ENCODE peak calls at places on chromosomes 6 and 20, in ten cellular contexts. N, M, O, B, Q, J, T, D, C and P are unnamed samples.

GRCh38 chr6:10528170-10528981 is 7.2 kb downstream of the GCNT2 start:
- DNase-seq in N (no peak), M (no peak), O (peak), B (no peak), Q (no peak), J (peak), T (peak), D (peak), C (peak), P (no peak)

GRCh38 chr6:99282479-99283062 is 66.9 kb downstream of the FAXC start:
- DNase-seq in N (no peak), M (peak), O (no peak), B (peak), Q (no peak), J (no peak), T (peak), D (peak), C (no peak), P (peak)

GRCh38 chr6:168053086-168053956 is 25.7 kb downstream of the FRMD1 start:
- DNase-seq in N (no peak), M (no peak), O (no peak), B (no peak), Q (no peak), J (no peak), T (no peak), D (no peak), C (no peak), P (no peak)

GRCh38 chr6:134031696-134032255 is 20.6 kb downstream of the SLC2A12 start:
- DNase-seq in N (no peak), M (no peak), O (no peak), B (peak), Q (no peak), J (no peak), T (peak), D (no peak), C (no peak), P (no peak)

GRCh38 chr6:95197590-95197989 is 379.7 kb upstream of the MANEA start:
- DNase-seq in N (no peak), M (no peak), O (no peak), B (no peak), Q (no peak), J (no peak), T (no peak), D (no peak), C (no peak), P (no peak)

GRCh38 chr20:50517817-50518154 is 7.6 kb downstream of the PTPN1 start:
- DNase-seq in N (no peak), M (no peak), O (no peak), B (no peak), Q (no peak), J (no peak), T (no peak), D (no peak), C (peak), P (no peak)

GRCh38 chr6:15682965-15683822 is 20.4 kb upstream of the DTNBP1 start:
- DNase-seq in N (no peak), M (no peak), O (no peak), B (no peak), Q (no peak), J (no peak), T (no peak), D (no peak), C (no peak), P (no peak)

GRCh38 chr20:237479-237878 is 10.4 kb downstream of the DEFB129 start:
- DNase-seq in N (peak), M (no peak), O (no peak), B (no peak), Q (no peak), J (peak), T (no peak), D (no peak), C (peak), P (peak)

GRCh38 chr6:119390276-119390793 is 40.8 kb upstream of the MAN1A1 start:
- DNase-seq in N (no peak), M (no peak), O (no peak), B (peak), Q (no peak), J (no peak), T (no peak), D (no peak), C (no peak), P (peak)

GRCh38 chr6:108250240-108250866 is 10.5 kb downstream of the SNX3 start:
- DNase-seq in N (no peak), M (peak), O (no peak), B (no peak), Q (no peak), J (no peak), T (peak), D (no peak), C (no peak), P (no peak)

GRCh38 chr6:44102527-44102926 is 24.7 kb downstream of the MRPL14 start:
- DNase-seq in N (no peak), M (no peak), O (no peak), B (no peak), Q (no peak), J (no peak), T (peak), D (no peak), C (no peak), P (no peak)

GRCh38 chr20:40493071-40493470 is 196.0 kb downstream of the MAFB start:
- DNase-seq in N (no peak), M (no peak), O (peak), B (peak), Q (peak), J (peak), T (peak), D (no peak), C (no peak), P (peak)

GRCh38 chr20:15857131-15857784 is 716.0 kb downstream of the KIF16B start:
- DNase-seq in N (no peak), M (no peak), O (no peak), B (no peak), Q (no peak), J (no peak), T (no peak), D (no peak), C (no peak), P (no peak)

GRCh38 chr6:122749451-122750050 is 30.0 kb upstream of the FABP7 start:
- DNase-seq in N (no peak), M (no peak), O (no peak), B (peak), Q (no peak), J (no peak), T (no peak), D (peak), C (no peak), P (no peak)

GRCh38 chr6:119133400-119133799 is 54.9 kb upstream of the FAM184A start:
- DNase-seq in N (no peak), M (no peak), O (peak), B (no peak), Q (no peak), J (no peak), T (no peak), D (no peak), C (no peak), P (no peak)

GRCh38 chr6:134882426-134883038 is 67.4 kb downstream of the ALDH8A1 start:
- DNase-seq in N (peak), M (peak), O (peak), B (peak), Q (peak), J (peak), T (peak), D (peak), C (peak), P (peak)

GRCh38 chr20:4040283-4041179 is 25.2 kb upstream of the RNF24 start:
- DNase-seq in N (no peak), M (no peak), O (no peak), B (peak), Q (no peak), J (no peak), T (peak), D (peak), C (no peak), P (no peak)

GRCh38 chr20:55251170-55251569 is 754.1 kb downstream of the CBLN4 start:
- DNase-seq in N (no peak), M (no peak), O (no peak), B (no peak), Q (no peak), J (no peak), T (no peak), D (no peak), C (no peak), P (no peak)

GRCh38 chr6:165922309-165922794 is 245.3 kb downstream of the TBXT start:
- DNase-seq in N (no peak), M (no peak), O (no peak), B (no peak), Q (no peak), J (no peak), T (peak), D (no peak), C (no peak), P (peak)

GRCh38 chr6:12608016-12608860 is 108.3 kb upstream of the PHACTR1 start:
- DNase-seq in N (no peak), M (no peak), O (no peak), B (peak), Q (no peak), J (no peak), T (peak), D (no peak), C (no peak), P (peak)

GRCh38 chr6:137571854-137572253 is 77.7 kb upstream of the OLIG3 start:
- DNase-seq in N (peak), M (peak), O (no peak), B (peak), Q (peak), J (peak), T (peak), D (peak), C (peak), P (peak)

GRCh38 chr20:44125332-44126127 is 61.5 kb downstream of the JPH2 start:
- DNase-seq in N (no peak), M (no peak), O (peak), B (no peak), Q (no peak), J (no peak), T (no peak), D (no peak), C (no peak), P (no peak)

GRCh38 chr6:128117916-128118315 is 217.1 kb upstream of the THEMIS start:
- DNase-seq in N (no peak), M (no peak), O (no peak), B (peak), Q (no peak), J (no peak), T (no peak), D (no peak), C (no peak), P (no peak)

GRCh38 chr6:25155221-25155620 is 124.0 kb upstream of the CARMIL1 start:
- DNase-seq in N (no peak), M (no peak), O (no peak), B (no peak), Q (no peak), J (no peak), T (no peak), D (no peak), C (no peak), P (no peak)